ENCODE peak calls at places on chromosome 15, in five cellular contexts. K is CD8-positive, alpha-beta T cell; Q is thyroid gland; E is IMR-90; R is upper lobe of right lung. G is an unnamed sample.
A peak's percentile ranks its signal among the peaks of the same experiment; 100 is the strongest.

GRCh38 chr15:38823272-38823671 is 258.7 kb upstream of the RASGRP1 start:
- DNase-seq in K (no peak), Q (no peak), E (no peak), R (no peak), G (no peak)

GRCh38 chr15:101526442-101526841 is 36.9 kb upstream of the PCSK6 start:
- DNase-seq in K (no peak), Q (no peak), E (no peak), R (no peak), G (no peak)

GRCh38 chr15:79002631-79003030 is 57.8 kb upstream of the CTSH start:
- DNase-seq in K (no peak), Q (no peak), E (no peak), R (no peak), G (no peak)

GRCh38 chr15:100334456-100334855 is 7.3 kb downstream of the ADAMTS17 start:
- DNase-seq in K (no peak), Q (no peak), E (no peak), R (no peak), G (no peak)

GRCh38 chr15:58587481-58587880 is 155.7 kb downstream of the LIPC start:
- DNase-seq in K (no peak), Q (no peak), E (peak; percentile 28), R (no peak), G (no peak)

GRCh38 chr15:73781038-73781925 is 28.1 kb upstream of the INSYN1 start:
- DNase-seq in K (no peak), Q (no peak), E (peak; percentile 21), R (no peak), G (no peak)

GRCh38 chr15:83612226-83612625 is 41.7 kb upstream of the ADAMTSL3 start:
- DNase-seq in K (no peak), Q (no peak), E (no peak), R (no peak), G (no peak)

GRCh38 chr15:34370643-34371042 is 3.6 kb upstream of the LPCAT4 start:
- DNase-seq in K (no peak), Q (no peak), E (no peak), R (no peak), G (no peak)

GRCh38 chr15:71282086-71282485 is 166.8 kb downstream of the THSD4 start:
- DNase-seq in K (no peak), Q (no peak), E (peak; percentile 70), R (no peak), G (no peak)

GRCh38 chr15:40163657-40164416 is 3.0 kb downstream of the BUB1B start:
- DNase-seq in K (no peak), Q (no peak), E (no peak), R (no peak), G (no peak)

GRCh38 chr15:65062061-65062460 is 5.7 kb downstream of the RASL12 start:
- DNase-seq in K (no peak), Q (no peak), E (no peak), R (no peak), G (no peak)

GRCh38 chr15:65058394-65059368 is 9.1 kb downstream of the RASL12 start:
- DNase-seq in K (no peak), Q (no peak), E (no peak), R (no peak), G (no peak)

GRCh38 chr15:65059369-65059750 is 8.4 kb downstream of the RASL12 start:
- DNase-seq in K (no peak), Q (no peak), E (no peak), R (no peak), G (no peak)

GRCh38 chr15:65060641-65061397 is 7.0 kb downstream of the RASL12 start:
- DNase-seq in K (no peak), Q (no peak), E (no peak), R (no peak), G (no peak)

DNA sequence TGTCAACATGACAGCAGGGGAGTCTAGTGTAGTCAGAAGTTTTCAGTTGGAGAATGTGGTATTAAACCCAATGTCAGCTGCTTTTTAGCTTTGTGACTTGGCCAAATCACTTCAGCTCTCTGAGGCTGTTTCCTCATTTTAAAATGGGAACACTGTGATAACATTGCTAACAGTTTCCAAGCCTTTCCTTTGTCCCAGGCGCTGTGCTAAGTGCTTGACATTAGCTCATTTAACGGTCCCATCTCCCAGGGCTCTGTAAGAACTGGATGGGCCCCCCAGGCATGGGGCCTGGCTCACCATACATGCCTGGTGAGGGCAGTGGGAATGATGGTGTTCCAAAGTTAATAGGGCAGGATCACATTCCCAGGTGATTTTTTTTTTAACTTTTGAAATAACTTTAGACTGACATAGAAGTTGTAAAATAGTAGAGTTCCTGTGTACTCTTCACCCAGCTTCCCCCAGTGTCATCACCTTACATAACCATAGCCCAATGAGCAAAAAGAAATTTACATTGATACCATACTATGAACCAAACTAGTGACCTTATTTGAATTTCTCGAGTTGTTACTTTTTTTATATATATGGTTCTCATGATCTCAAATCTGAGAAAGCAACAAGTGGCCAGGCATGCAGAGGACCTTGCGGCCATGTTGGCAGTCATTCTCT is 7.7 kb downstream of the RASL12 start:
- DNase-seq in K (no peak), Q (no peak), E (no peak), R (no peak), G (no peak)
- H3K27ac ChIP-seq in K (no peak overlapping the region), Q (no peak overlapping the region), E (no peak overlapping the region), R (peak overlapping the region; percentile 42), G (peak overlapping the region; percentile 81)

GRCh38 chr15:89379423-89379735 is 44.8 kb upstream of the POLG start:
- DNase-seq in K (no peak), Q (no peak), E (no peak), R (no peak), G (no peak)

GRCh38 chr15:89379818-89380217 is 45.2 kb upstream of the POLG start:
- DNase-seq in K (no peak), Q (no peak), E (no peak), R (no peak), G (no peak)

GRCh38 chr15:89377842-89378698 is 43.4 kb upstream of the POLG start:
- DNase-seq in K (no peak), Q (no peak), E (no peak), R (no peak), G (no peak)

GRCh38 chr15:89377042-89377841 is 42.6 kb upstream of the POLG start:
- DNase-seq in K (no peak), Q (no peak), E (no peak), R (no peak), G (no peak)

GRCh38 chr15:89378699-89379422 is 44.2 kb upstream of the POLG start:
- DNase-seq in K (no peak), Q (no peak), E (no peak), R (no peak), G (no peak)
- H3K27ac ChIP-seq in K (peak overlapping the region; percentile 32), Q (no peak overlapping the region), E (no peak overlapping the region), R (no peak overlapping the region), G (no peak overlapping the region)

GRCh38 chr15:35696767-35697231 is 150.8 kb upstream of the DPH6 start:
- DNase-seq in K (no peak), Q (no peak), E (peak; percentile 93), R (no peak), G (no peak)
- H3K27ac ChIP-seq in K (no peak overlapping the region), Q (no peak overlapping the region), E (peak overlapping the region; percentile 43), R (peak overlapping the region; percentile 48), G (peak overlapping the region; percentile 48)

GRCh38 chr15:77336006-77336405 is 83.9 kb downstream of the PEAK1 start:
- DNase-seq in K (no peak), Q (no peak), E (no peak), R (no peak), G (no peak)
- H3K27ac ChIP-seq in K (no peak overlapping the region), Q (no peak overlapping the region), E (no peak overlapping the region), R (no peak overlapping the region), G (no peak overlapping the region)